ENCODE peak calls at places on chromosomes 1 and 21, in eight cellular contexts. P is tibial artery; D is cardiac muscle cell; I is psoas muscle; V is IMR-90; A is effector memory CD4-positive, alpha-beta T cell; Z is gastrocnemius medialis; N is transverse colon. F is an unnamed sample. For H3K27me3, the result is how much of the 10 kb centered on the place peaks cover.

GRCh38 chr1:175402336-175402735 is 209.8 kb upstream of the KIAA0040 start:
- DNase-seq in I (no peak), D (no peak), N (no peak), Z (no peak), A (no peak), P (no peak), V (no peak), F (no peak)

GRCh38 chr1:177355575-177355974 is 184.8 kb downstream of the BRINP2 start:
- DNase-seq in D (peak), I (no peak), Z (no peak), N (peak), P (no peak), A (no peak), V (peak), F (no peak)

GRCh38 chr1:44543064-44543815 is 131.0 kb downstream of the TMEM53 start:
- DNase-seq in N (no peak), P (no peak), I (no peak), A (no peak), D (peak), Z (no peak), V (no peak), F (no peak)

GRCh38 chr1:8570435-8570834 is 247.0 kb downstream of the RERE start:
- DNase-seq in P (no peak), I (no peak), A (no peak), Z (no peak), N (no peak), D (no peak), V (peak), F (no peak)

GRCh38 chr1:226882631-226883409 is 12.4 kb downstream of the PSEN2 start:
- DNase-seq in N (peak), D (peak), V (peak), A (no peak), Z (no peak), P (peak), I (no peak), F (peak)

GRCh38 chr1:85137660-85138059 is 63.2 kb downstream of the SYDE2 start:
- DNase-seq in P (no peak), D (no peak), Z (no peak), A (no peak), I (no peak), N (peak), V (no peak), F (no peak)

GRCh38 chr1:86478747-86479146 is 10.0 kb downstream of the CLCA1 start:
- DNase-seq in A (no peak), V (no peak), D (peak), P (no peak), N (no peak), Z (no peak), I (no peak), F (no peak)

GRCh38 chr1:7616076-7616833 is 154.8 kb upstream of the VAMP3 start:
- DNase-seq in I (peak), Z (peak), V (peak), A (no peak), D (peak), N (peak), P (peak), F (peak)

GRCh38 chr1:186628910-186629309 is 51.3 kb downstream of the PTGS2 start:
- DNase-seq in P (no peak), V (no peak), I (no peak), Z (no peak), N (no peak), A (no peak), D (no peak), F (no peak)

GRCh38 chr1:40267767-40268187 is 9.7 kb downstream of the ZMPSTE24 start:
- DNase-seq in Z (no peak), N (no peak), I (no peak), V (peak), A (no peak), P (no peak), D (peak), F (no peak)

GRCh38 chr1:53685272-53686051 is 53.5 kb downstream of the GLIS1 start:
- DNase-seq in P (no peak), D (peak), N (no peak), Z (no peak), A (no peak), I (no peak), V (peak), F (no peak)

GRCh38 chr1:201650608-201650933 is 111.6 kb downstream of the NAV1 start:
- DNase-seq in N (no peak), V (no peak), Z (no peak), I (no peak), D (no peak), A (no peak), P (no peak), F (no peak)
- H3K4me3 ChIP-seq in N (peak), V (peak), Z (peak), I (peak), D (peak), A (no peak), P (peak), F (no peak)

GRCh38 chr1:55958498-55958897 is 620.9 kb downstream of the PLPP3 start:
- DNase-seq in I (no peak), N (no peak), A (no peak), D (no peak), Z (no peak), V (no peak), P (no peak), F (no peak)
- H3K27ac ChIP-seq in I (no peak), N (no peak), A (no peak), D (no peak), Z (no peak), V (no peak), P (no peak), F (no peak)

GRCh38 chr1:205585169-205585834 is 46.5 kb downstream of the ELK4 start:
- DNase-seq in D (no peak), Z (no peak), P (no peak), V (no peak), I (no peak), A (no peak), N (peak), F (no peak)
- H3K27me3 ChIP-seq in D (under half), Z (under half), P (under half), V (under half), I (under half), A (under half), N (under half), F (under half)

GRCh38 chr1:17118268-17118667 is 983 bp downstream of the PADI2 start:
- DNase-seq in Z (peak), A (no peak), I (peak), P (no peak), D (no peak), N (peak), V (no peak), F (no peak)
- H3K4me3 ChIP-seq in Z (peak), A (no peak), I (peak), P (no peak), D (no peak), N (peak), V (no peak), F (no peak)

GRCh38 chr21:30164796-30165195 is 1.8 kb downstream of the CLDN17 start:
- DNase-seq in P (no peak), A (no peak), I (no peak), N (no peak), V (no peak), D (no peak), Z (no peak), F (no peak)
- H3K27ac ChIP-seq in P (no peak), A (no peak), I (no peak), N (no peak), V (no peak), D (no peak), Z (no peak), F (no peak)

DNA sequence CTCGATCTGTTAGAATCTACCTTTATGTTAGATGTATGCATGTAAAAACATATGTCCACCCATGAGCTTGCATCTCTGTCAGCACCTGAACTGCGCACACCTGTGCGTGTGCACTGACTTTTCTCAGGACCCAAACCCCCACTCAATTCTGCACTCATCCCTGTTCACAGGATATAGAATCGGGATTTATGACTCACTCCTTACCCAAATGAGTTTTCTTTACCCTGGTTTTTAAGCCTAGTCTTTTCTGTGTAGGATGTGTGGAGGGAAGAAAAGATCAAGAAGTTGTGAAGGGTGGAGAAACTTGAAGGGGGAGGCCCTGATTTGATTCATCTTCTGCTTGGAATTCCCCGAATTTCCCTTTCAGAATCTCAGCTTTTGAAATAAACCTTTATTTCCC is 2.4 kb downstream of the ACKR1 start:
- DNase-seq in V (no peak), I (no peak), N (no peak), A (no peak), D (no peak), Z (no peak), P (no peak), F (no peak)
- H3K27me3 ChIP-seq in V (under half), I (under half), N (half or more), A (under half), D (under half), Z (under half), P (half or more), F (under half)

DNA sequence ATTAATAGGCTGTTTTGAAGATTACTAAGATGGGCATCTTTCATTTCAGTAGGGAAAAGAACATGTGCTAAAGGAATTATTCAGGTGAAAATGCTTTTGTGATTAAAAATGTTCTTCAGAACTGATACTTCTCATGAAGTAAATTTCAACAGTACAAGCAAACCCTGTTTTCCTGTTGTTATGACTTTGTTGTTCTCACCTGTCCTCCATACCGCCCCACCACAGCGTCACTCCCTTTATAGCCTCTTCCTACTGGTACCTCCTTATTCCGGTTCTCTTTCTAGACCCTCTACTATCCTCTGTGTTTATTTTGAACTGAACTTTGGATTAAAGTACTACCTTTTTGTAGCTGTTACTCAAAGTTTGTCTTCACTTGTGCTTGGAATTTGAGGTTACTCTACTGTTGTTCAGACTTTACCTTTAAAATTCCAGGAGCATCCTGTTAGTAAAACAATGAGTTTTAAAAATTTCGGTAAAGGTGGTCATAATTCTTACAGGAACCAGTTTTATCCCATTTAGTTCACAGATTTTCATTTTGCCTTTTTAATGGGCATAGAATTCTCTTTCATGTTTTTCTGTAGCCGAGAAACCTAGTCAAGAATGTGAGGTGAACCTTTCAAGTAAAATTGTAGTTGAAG is 10.9 kb downstream of the CNST start:
- DNase-seq in P (no peak), V (no peak), Z (no peak), N (no peak), A (no peak), D (no peak), I (no peak), F (peak)
- H3K4me3 ChIP-seq in P (no peak), V (no peak), Z (no peak), N (no peak), A (no peak), D (no peak), I (peak), F (peak)